ENCODE peak calls at places on chromosomes 13 and 19, in eight cellular contexts. One of them, this sample, is unnamed.

GRCh38 chr19:33497151-33497777 is 24.3 kb downstream of the PEPD start:
- DNase-seq in SW 1271: no peak
- DNase-seq in SJSA1: no peak
- DNase-seq in fibroblast of mammary gland: no peak
- DNase-seq in T-cell: no peak
- DNase-seq in activated naive CD4-positive, alpha-beta T cell treated with Interleukin-2 at 50 U/mL for 16 hours: no peak
- DNase-seq in NCI-H2029: no peak
- DNase-seq in germinal center: no peak
- DNase-seq in this sample: no peak

GRCh38 chr13:84641491-84641890 is 759.2 kb upstream of the SLITRK1 start:
- DNase-seq in SJSA1: no peak
- DNase-seq in SW 1271: no peak
- DNase-seq in germinal center: no peak
- DNase-seq in activated naive CD4-positive, alpha-beta T cell treated with Interleukin-2 at 50 U/mL for 16 hours: no peak
- DNase-seq in T-cell: no peak
- DNase-seq in fibroblast of mammary gland: peak
- DNase-seq in NCI-H2029: no peak
- DNase-seq in this sample: no peak

GRCh38 chr19:45276284-45276687 is 25.2 kb downstream of the MARK4 start:
- DNase-seq in SW 1271: no peak
- DNase-seq in germinal center: no peak
- DNase-seq in T-cell: no peak
- DNase-seq in NCI-H2029: peak
- DNase-seq in fibroblast of mammary gland: no peak
- DNase-seq in activated naive CD4-positive, alpha-beta T cell treated with Interleukin-2 at 50 U/mL for 16 hours: no peak
- DNase-seq in SJSA1: no peak
- DNase-seq in this sample: no peak

GRCh38 chr13:51444922-51445321 is 7.9 kb downstream of the INTS6 start:
- DNase-seq in germinal center: no peak
- DNase-seq in activated naive CD4-positive, alpha-beta T cell treated with Interleukin-2 at 50 U/mL for 16 hours: no peak
- DNase-seq in SW 1271: no peak
- DNase-seq in SJSA1: no peak
- DNase-seq in T-cell: no peak
- DNase-seq in NCI-H2029: no peak
- DNase-seq in fibroblast of mammary gland: peak
- DNase-seq in this sample: no peak

GRCh38 chr19:39401549-39402416 is 4.9 kb upstream of the ZFP36 start:
- DNase-seq in T-cell: peak
- DNase-seq in NCI-H2029: no peak
- DNase-seq in SW 1271: no peak
- DNase-seq in fibroblast of mammary gland: peak
- DNase-seq in SJSA1: peak
- DNase-seq in activated naive CD4-positive, alpha-beta T cell treated with Interleukin-2 at 50 U/mL for 16 hours: peak
- DNase-seq in germinal center: no peak
- DNase-seq in this sample: no peak

GRCh38 chr13:57740719-57741118 is 109.2 kb downstream of the PCDH17 start:
- DNase-seq in NCI-H2029: no peak
- DNase-seq in T-cell: no peak
- DNase-seq in activated naive CD4-positive, alpha-beta T cell treated with Interleukin-2 at 50 U/mL for 16 hours: no peak
- DNase-seq in SJSA1: no peak
- DNase-seq in germinal center: no peak
- DNase-seq in SW 1271: no peak
- DNase-seq in fibroblast of mammary gland: no peak
- DNase-seq in this sample: no peak

GRCh38 chr13:46389985-46390384 is 2.9 kb upstream of the RUBCNL start:
- DNase-seq in germinal center: peak
- DNase-seq in SW 1271: no peak
- DNase-seq in NCI-H2029: no peak
- DNase-seq in T-cell: no peak
- DNase-seq in SJSA1: no peak
- DNase-seq in activated naive CD4-positive, alpha-beta T cell treated with Interleukin-2 at 50 U/mL for 16 hours: no peak
- DNase-seq in fibroblast of mammary gland: no peak
- DNase-seq in this sample: no peak

GRCh38 chr19:31171936-31172335 is 177.3 kb downstream of the TSHZ3 start:
- DNase-seq in activated naive CD4-positive, alpha-beta T cell treated with Interleukin-2 at 50 U/mL for 16 hours: no peak
- DNase-seq in T-cell: no peak
- DNase-seq in SJSA1: no peak
- DNase-seq in germinal center: no peak
- DNase-seq in SW 1271: no peak
- DNase-seq in fibroblast of mammary gland: no peak
- DNase-seq in NCI-H2029: no peak
- DNase-seq in this sample: no peak

GRCh38 chr13:26946675-26947342 is 186.2 kb upstream of the GPR12 start:
- DNase-seq in T-cell: no peak
- DNase-seq in SJSA1: no peak
- DNase-seq in activated naive CD4-positive, alpha-beta T cell treated with Interleukin-2 at 50 U/mL for 16 hours: no peak
- DNase-seq in NCI-H2029: peak
- DNase-seq in germinal center: peak
- DNase-seq in SW 1271: peak
- DNase-seq in fibroblast of mammary gland: peak
- DNase-seq in this sample: no peak

GRCh38 chr13:21330126-21330861 is 128.8 kb downstream of the ZDHHC20 start:
- DNase-seq in SJSA1: no peak
- DNase-seq in SW 1271: no peak
- DNase-seq in fibroblast of mammary gland: no peak
- DNase-seq in T-cell: no peak
- DNase-seq in germinal center: no peak
- DNase-seq in NCI-H2029: no peak
- DNase-seq in activated naive CD4-positive, alpha-beta T cell treated with Interleukin-2 at 50 U/mL for 16 hours: no peak
- DNase-seq in this sample: no peak

GRCh38 chr19:6572217-6572616 is 18.7 kb downstream of the CD70 start:
- DNase-seq in SJSA1: no peak
- DNase-seq in germinal center: no peak
- DNase-seq in NCI-H2029: no peak
- DNase-seq in T-cell: no peak
- DNase-seq in fibroblast of mammary gland: no peak
- DNase-seq in activated naive CD4-positive, alpha-beta T cell treated with Interleukin-2 at 50 U/mL for 16 hours: no peak
- DNase-seq in SW 1271: no peak
- DNase-seq in this sample: no peak

GRCh38 chr19:14021474-14021873 is 6.5 kb upstream of the RLN3 start:
- DNase-seq in germinal center: no peak
- DNase-seq in T-cell: no peak
- DNase-seq in SW 1271: no peak
- DNase-seq in fibroblast of mammary gland: no peak
- DNase-seq in NCI-H2029: no peak
- DNase-seq in SJSA1: no peak
- DNase-seq in activated naive CD4-positive, alpha-beta T cell treated with Interleukin-2 at 50 U/mL for 16 hours: no peak
- DNase-seq in this sample: no peak

GRCh38 chr13:41802684-41803554 is 158.0 kb downstream of the VWA8 start:
- DNase-seq in SJSA1: peak
- DNase-seq in fibroblast of mammary gland: peak
- DNase-seq in activated naive CD4-positive, alpha-beta T cell treated with Interleukin-2 at 50 U/mL for 16 hours: no peak
- DNase-seq in SW 1271: no peak
- DNase-seq in T-cell: no peak
- DNase-seq in NCI-H2029: no peak
- DNase-seq in germinal center: no peak
- DNase-seq in this sample: no peak

GRCh38 chr13:71144883-71145282 is 722.1 kb downstream of the DACH1 start:
- DNase-seq in fibroblast of mammary gland: no peak
- DNase-seq in SW 1271: no peak
- DNase-seq in NCI-H2029: no peak
- DNase-seq in germinal center: no peak
- DNase-seq in activated naive CD4-positive, alpha-beta T cell treated with Interleukin-2 at 50 U/mL for 16 hours: no peak
- DNase-seq in T-cell: no peak
- DNase-seq in SJSA1: no peak
- DNase-seq in this sample: no peak

GRCh38 chr19:41945135-41945766 is 13.9 kb downstream of the RABAC1 start:
- DNase-seq in NCI-H2029: no peak
- DNase-seq in fibroblast of mammary gland: no peak
- DNase-seq in T-cell: peak
- DNase-seq in germinal center: peak
- DNase-seq in SW 1271: no peak
- DNase-seq in SJSA1: no peak
- DNase-seq in activated naive CD4-positive, alpha-beta T cell treated with Interleukin-2 at 50 U/mL for 16 hours: peak
- DNase-seq in this sample: no peak

GRCh38 chr13:99577934-99578917 is 77.0 kb downstream of the TM9SF2 start:
- DNase-seq in T-cell: no peak
- DNase-seq in fibroblast of mammary gland: peak
- DNase-seq in NCI-H2029: no peak
- DNase-seq in activated naive CD4-positive, alpha-beta T cell treated with Interleukin-2 at 50 U/mL for 16 hours: no peak
- DNase-seq in germinal center: no peak
- DNase-seq in SW 1271: no peak
- DNase-seq in SJSA1: peak
- DNase-seq in this sample: no peak

GRCh38 chr13:46648166-46648607 is 95.2 kb downstream of the LRCH1 start:
- DNase-seq in SJSA1: no peak
- DNase-seq in T-cell: no peak
- DNase-seq in activated naive CD4-positive, alpha-beta T cell treated with Interleukin-2 at 50 U/mL for 16 hours: no peak
- DNase-seq in NCI-H2029: no peak
- DNase-seq in SW 1271: no peak
- DNase-seq in fibroblast of mammary gland: peak
- DNase-seq in germinal center: no peak
- DNase-seq in this sample: no peak

GRCh38 chr19:48405850-48406249 is 12.4 kb downstream of the GRIN2D start:
- DNase-seq in T-cell: no peak
- DNase-seq in germinal center: no peak
- DNase-seq in SW 1271: no peak
- DNase-seq in fibroblast of mammary gland: no peak
- DNase-seq in activated naive CD4-positive, alpha-beta T cell treated with Interleukin-2 at 50 U/mL for 16 hours: no peak
- DNase-seq in SJSA1: no peak
- DNase-seq in NCI-H2029: no peak
- DNase-seq in this sample: no peak

GRCh38 chr19:5166262-5166661 is 174.3 kb downstream of the PTPRS start:
- DNase-seq in NCI-H2029: no peak
- DNase-seq in SW 1271: no peak
- DNase-seq in germinal center: no peak
- DNase-seq in T-cell: no peak
- DNase-seq in fibroblast of mammary gland: peak
- DNase-seq in activated naive CD4-positive, alpha-beta T cell treated with Interleukin-2 at 50 U/mL for 16 hours: no peak
- DNase-seq in SJSA1: no peak
- DNase-seq in this sample: no peak

This sample was measured in pulmonary artery endothelial cell.